ENCODE peak calls at places on chromosomes 2 and 18, in seven cellular contexts. T is CD4-positive, alpha-beta memory T cell; B is heart right ventricle; G is CD8-positive, alpha-beta T cell; N is cardiac muscle cell; K is HepG2; A is left lung. X is an unnamed sample. For H3K4me1, the result is how much of the 10 kb centered on the place peaks cover.

GRCh38 chr2:3960106-3960505 is 256.7 kb downstream of the DCDC2C start:
- DNase-seq in T (no peak), B (no peak), G (no peak), N (no peak), K (no peak), A (no peak), X (no peak)

GRCh38 chr2:13996527-13996926 is 636.0 kb upstream of the LRATD1 start:
- DNase-seq in T (no peak), B (no peak), G (no peak), N (no peak), K (no peak), A (no peak), X (no peak)

GRCh38 chr2:180872256-180872655 is 108.1 kb upstream of the UBE2E3 start:
- DNase-seq in T (no peak), B (no peak), G (no peak), N (no peak), K (no peak), A (no peak), X (no peak)

GRCh38 chr2:150924862-150925261 is 336.8 kb downstream of the RBM43 start:
- DNase-seq in T (no peak), B (no peak), G (no peak), N (no peak), K (no peak), A (no peak), X (no peak)

GRCh38 chr2:167192833-167193232 is 304.6 kb downstream of the XIRP2 start:
- DNase-seq in T (no peak), B (no peak), G (no peak), N (no peak), K (no peak), A (no peak), X (no peak)

GRCh38 chr2:170361359-170361936 is 183.5 kb downstream of the MYO3B start:
- DNase-seq in T (peak), B (peak), G (peak), N (peak), K (peak), A (no peak), X (no peak)

GRCh38 chr2:214203199-214203598 is 207.7 kb upstream of the VWC2L start:
- DNase-seq in T (no peak), B (no peak), G (no peak), N (no peak), K (no peak), A (no peak), X (no peak)

GRCh38 chr2:8267721-8268120 is 414.1 kb upstream of the ID2 start:
- DNase-seq in T (no peak), B (no peak), G (no peak), N (no peak), K (no peak), A (no peak), X (no peak)

GRCh38 chr2:147273106-147273505 is 571.7 kb upstream of the ACVR2A start:
- DNase-seq in T (no peak), B (no peak), G (no peak), N (no peak), K (no peak), A (no peak), X (no peak)

GRCh38 chr2:120108049-120108448 is 95.2 kb downstream of the EPB41L5 start:
- DNase-seq in T (no peak), B (peak), G (no peak), N (no peak), K (no peak), A (no peak), X (no peak)

GRCh38 chr2:39127973-39128372 is 7.1 kb upstream of the SOS1 start:
- DNase-seq in T (peak), B (no peak), G (peak), N (no peak), K (no peak), A (no peak), X (no peak)

GRCh38 chr2:236830931-236831330 is 254.8 kb upstream of the COPS8 start:
- DNase-seq in T (no peak), B (no peak), G (no peak), N (peak), K (no peak), A (no peak), X (no peak)

GRCh38 chr2:164778723-164779122 is 62.9 kb downstream of the COBLL1 start:
- DNase-seq in T (no peak), B (no peak), G (no peak), N (no peak), K (no peak), A (no peak), X (no peak)

GRCh38 chr18:8982416-8983183 is 119.9 kb upstream of the NDUFV2 start:
- DNase-seq in T (no peak), B (peak), G (no peak), N (peak), K (peak), A (no peak), X (no peak)

GRCh38 chr2:38568724-38569478 is 33.8 kb downstream of the HNRNPLL start:
- DNase-seq in T (no peak), B (no peak), G (no peak), N (no peak), K (no peak), A (no peak), X (no peak)

GRCh38 chr2:69693472-69694450 is 48.2 kb upstream of the ANXA4 start:
- DNase-seq in T (peak), B (no peak), G (peak), N (no peak), K (no peak), A (no peak), X (peak)

GRCh38 chr2:227642691-227643090 is 23.9 kb upstream of the SCYGR5 start:
- DNase-seq in T (no peak), B (no peak), G (no peak), N (no peak), K (peak), A (no peak), X (no peak)

GRCh38 chr2:12715878-12716249 is 872 bp upstream of the TRIB2 start:
- DNase-seq in T (peak), B (peak), G (peak), N (peak), K (peak), A (peak), X (peak)

GRCh38 chr18:22694954-22695353 is 238.2 kb upstream of the RBBP8 start:
- DNase-seq in T (no peak), B (peak), G (no peak), N (no peak), K (no peak), A (no peak), X (no peak)
- H3K4me3 ChIP-seq in T (no peak), B (no peak), G (no peak), N (no peak), K (no peak), A (no peak), X (no peak)

DNA sequence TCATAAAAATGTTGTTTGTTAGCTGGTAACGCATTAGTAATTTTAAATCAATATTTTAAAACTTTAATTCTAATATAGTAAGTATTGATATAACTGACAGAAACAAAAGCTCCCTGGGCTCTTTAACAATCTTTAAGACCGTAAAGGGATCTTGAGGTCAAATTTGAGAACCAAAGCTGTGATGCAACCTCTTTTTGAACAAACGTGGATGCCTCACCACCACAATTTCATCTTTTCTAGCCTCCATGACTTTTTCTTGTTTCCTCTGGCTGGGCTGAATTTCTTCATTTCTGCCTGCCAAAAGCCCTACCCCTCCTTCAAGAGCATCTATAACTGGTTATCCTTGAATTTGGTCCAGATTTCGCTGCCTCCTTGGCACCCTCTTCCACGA is 562 bp upstream of the POLE4 start:
- DNase-seq in T (no peak), B (no peak), G (no peak), N (no peak), K (no peak), A (no peak), X (no peak)
- H3K4me1 ChIP-seq in T (under half), B (under half), G (under half), N (under half), K (half or more), A (under half), X (under half)

GRCh38 chr2:223945755-223946154 is 620 bp upstream of the WDFY1 start:
- DNase-seq in T (no peak), B (no peak), G (no peak), N (no peak), K (no peak), A (no peak), X (no peak)
- H3K27ac ChIP-seq in T (no peak), B (no peak), G (no peak), N (no peak), K (no peak), A (peak), X (no peak)

GRCh38 chr2:174931724-174932123 is 73.5 kb downstream of the CHN1 start:
- DNase-seq in T (no peak), B (no peak), G (no peak), N (no peak), K (no peak), A (no peak), X (no peak)
- H3K4me3 ChIP-seq in T (no peak), B (no peak), G (no peak), N (no peak), K (no peak), A (no peak), X (no peak)

GRCh38 chr18:58416704-58417683 is 211.9 kb downstream of the ALPK2 start:
- DNase-seq in T (no peak), B (no peak), G (no peak), N (no peak), K (peak), A (no peak), X (no peak)
- H3K4me1 ChIP-seq in T (under half), B (under half), G (under half), N (under half), K (half or more), A (under half), X (under half)

DNA sequence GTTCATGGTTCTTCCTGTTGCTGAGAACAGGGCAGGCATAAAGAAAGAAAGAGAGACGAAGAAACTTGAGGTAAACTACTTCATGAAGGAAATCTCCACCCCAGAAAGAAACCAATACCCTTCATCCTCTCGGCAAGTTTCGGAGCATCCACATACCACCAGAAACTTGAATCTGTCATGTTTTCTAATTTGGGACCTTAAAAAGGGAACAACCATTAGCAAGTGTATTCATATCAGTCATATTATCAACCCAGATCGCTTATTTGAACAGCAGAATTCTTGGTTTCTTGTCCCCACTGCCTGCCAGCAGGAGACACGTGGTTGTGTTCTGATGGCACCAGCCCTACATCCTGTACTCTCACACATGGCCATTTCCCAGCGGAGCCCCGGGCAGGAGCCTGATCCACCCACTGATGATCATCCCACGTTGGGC is 53.2 kb upstream of the FZD7 start:
- DNase-seq in T (no peak), B (no peak), G (no peak), N (no peak), K (no peak), A (no peak), X (no peak)
- H3K27ac ChIP-seq in T (no peak), B (no peak), G (no peak), N (no peak), K (no peak), A (no peak), X (no peak)

DNA sequence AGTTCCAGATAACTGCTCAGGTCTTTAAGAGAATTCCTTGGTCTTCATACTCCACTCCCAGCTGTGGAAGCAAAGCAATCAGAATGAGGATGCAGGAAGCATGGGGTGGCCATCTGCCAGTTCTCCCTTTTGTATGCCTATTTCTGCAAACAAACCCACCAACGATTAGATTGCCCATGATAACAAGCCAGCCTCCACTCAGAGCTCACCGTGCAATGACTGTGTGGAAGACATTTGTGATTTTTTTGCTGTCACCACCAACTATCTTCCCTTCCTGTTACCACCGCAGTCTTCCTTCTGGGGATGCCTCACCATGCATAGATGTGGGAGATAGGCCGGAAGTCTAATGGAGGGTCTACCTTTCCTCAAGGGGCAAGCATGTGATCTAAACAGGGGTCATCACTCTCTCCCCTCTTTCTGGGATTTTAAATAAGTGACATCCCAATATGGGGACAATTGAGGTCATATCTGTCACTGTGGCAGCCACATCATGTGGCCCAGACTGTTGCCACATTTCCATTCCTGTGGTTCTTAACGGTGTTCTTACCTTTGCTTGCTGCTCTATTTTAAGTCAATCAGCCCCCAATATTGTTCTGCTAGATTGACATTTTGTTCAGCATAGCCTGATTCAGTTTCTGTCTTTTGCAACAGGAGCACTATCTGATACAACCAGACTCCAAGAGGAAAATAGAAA is 4.4 kb downstream of the AFF3 start:
- DNase-seq in T (no peak), B (no peak), G (no peak), N (no peak), K (no peak), A (no peak), X (no peak)
- H3K4me3 ChIP-seq in T (no peak), B (no peak), G (no peak), N (no peak), K (no peak), A (no peak), X (no peak)

GRCh38 chr18:63284173-63284765 is 35.3 kb downstream of the BCL2 start:
- DNase-seq in T (no peak), B (no peak), G (no peak), N (no peak), K (no peak), A (no peak), X (no peak)
- H3K4me1 ChIP-seq in T (half or more), B (under half), G (half or more), N (under half), K (under half), A (under half), X (under half)

DNA sequence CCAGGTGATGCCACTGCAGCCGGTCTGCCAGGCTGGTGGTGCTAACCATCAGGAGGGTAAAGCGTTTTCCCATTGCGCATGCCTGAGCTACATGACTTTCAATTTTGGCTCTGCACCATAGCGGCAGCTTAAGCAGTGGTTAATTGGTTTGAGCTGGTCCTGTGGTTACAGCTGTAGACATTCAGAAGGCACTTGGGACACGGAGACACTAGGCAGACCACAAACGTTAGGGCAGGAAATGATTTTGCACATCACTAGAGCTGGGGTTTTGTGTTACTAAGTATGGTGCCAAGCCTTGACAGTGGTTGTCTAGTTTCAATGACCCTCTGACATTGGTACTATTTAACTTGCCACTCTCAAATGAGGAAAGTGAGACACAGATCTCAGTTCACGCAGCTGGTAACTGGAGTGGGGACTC is 28.9 kb upstream of the CNOT11 start:
- DNase-seq in T (peak), B (no peak), G (peak), N (no peak), K (no peak), A (no peak), X (peak)
- H3K27ac ChIP-seq in T (no peak), B (no peak), G (no peak), N (no peak), K (no peak), A (no peak), X (no peak)